ENCODE peak calls at places on chromosomes 6 and 20, in ten cellular contexts. Y is GM23338; G is breast epithelium; A is Peyer's patch; R is ovary; M is cardiac muscle cell; F is psoas muscle; E is PC-9; D is CD8-positive, alpha-beta T cell; H is heart left ventricle. S is an unnamed sample.

GRCh38 chr6:109059591-109060021 is 35.0 kb downstream of the SESN1 start:
- DNase-seq in Y (no peak), G (no peak), E (no peak), M (no peak), F (no peak), H (no peak), R (no peak), A (no peak), D (no peak), S (no peak)

GRCh38 chr20:53678315-53678989 is 84.8 kb upstream of the ZNF217 start:
- DNase-seq in A (no peak), Y (no peak), R (no peak), F (no peak), E (no peak), G (no peak), M (no peak), D (no peak), H (no peak), S (no peak)

GRCh38 chr6:43883698-43884659 is 114.0 kb downstream of the VEGFA start:
- DNase-seq in G (peak; percentile 36), R (no peak), H (no peak), E (no peak), F (no peak), M (no peak), Y (no peak), D (no peak), A (no peak), S (no peak)

GRCh38 chr20:57213291-57213690 is 53.1 kb downstream of the BMP7 start:
- DNase-seq in E (no peak), F (peak; percentile 8), H (no peak), D (no peak), Y (no peak), R (no peak), M (no peak), A (no peak), G (no peak), S (no peak)

GRCh38 chr6:36962874-36963273 is 8.3 kb downstream of the PI16 start:
- DNase-seq in Y (peak; percentile 98), H (peak; percentile 68), A (peak; percentile 58), E (peak; percentile 50), M (no peak), F (peak; percentile 83), D (peak; percentile 59), G (no peak), R (peak; percentile 58), S (no peak)

GRCh38 chr6:21455071-21455470 is 138.5 kb upstream of the SOX4 start:
- DNase-seq in H (no peak), E (no peak), F (no peak), R (no peak), Y (no peak), M (no peak), A (no peak), G (no peak), D (no peak), S (no peak)

GRCh38 chr20:3171391-3172125 is 1.8 kb downstream of the LZTS3 start:
- DNase-seq in G (no peak), R (no peak), E (no peak), Y (no peak), A (no peak), F (peak; percentile 25), H (no peak), D (no peak), M (no peak), S (no peak)

GRCh38 chr20:7571521-7572065 is 368.7 kb downstream of the HAO1 start:
- DNase-seq in H (no peak), E (no peak), D (no peak), R (no peak), F (no peak), M (no peak), G (no peak), Y (no peak), A (no peak), S (peak; percentile 7)

GRCh38 chr6:165562421-165563090 is 100.5 kb downstream of the PDE10A start:
- DNase-seq in G (no peak), Y (no peak), F (no peak), D (no peak), A (no peak), R (no peak), E (no peak), M (no peak), H (no peak), S (no peak)

GRCh38 chr6:39184906-39185580 is 44.2 kb downstream of the KCNK5 start:
- DNase-seq in G (no peak), M (no peak), E (peak; percentile 83), H (no peak), Y (no peak), R (no peak), D (no peak), F (no peak), A (peak; percentile 85), S (no peak)

GRCh38 chr6:109454483-109455160 is 950 bp downstream of the MICAL1 start:
- DNase-seq in D (peak; percentile 59), A (peak; percentile 64), F (peak; percentile 66), G (peak; percentile 39), M (no peak), Y (peak; percentile 48), R (peak; percentile 39), H (peak; percentile 43), E (no peak), S (no peak)

GRCh38 chr6:143621876-143622605 is 55.7 kb upstream of the PHACTR2 start:
- DNase-seq in D (no peak), G (no peak), M (no peak), A (no peak), F (no peak), R (no peak), E (no peak), H (no peak), Y (no peak), S (no peak)

DNA sequence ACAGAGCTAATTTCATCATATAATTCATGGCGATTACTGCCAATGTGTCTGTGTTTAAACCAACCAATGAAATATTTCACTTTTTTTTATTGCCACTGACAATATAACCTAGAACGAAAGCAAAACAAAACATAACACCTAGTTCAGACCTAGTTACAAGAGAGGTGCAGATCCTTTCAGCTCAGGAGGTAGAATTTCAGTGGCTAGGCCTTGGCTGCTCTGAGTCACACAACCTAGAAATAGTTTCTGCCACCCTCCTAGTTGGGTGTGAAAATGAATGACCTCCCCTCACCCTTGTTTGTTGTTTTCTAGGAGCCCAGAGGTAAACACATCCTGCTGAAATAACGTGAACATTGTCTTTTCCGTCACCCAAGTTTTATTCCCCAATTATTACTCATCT is 356.3 kb downstream of the HTR1B start:
- DNase-seq in F (no peak), E (no peak), M (no peak), R (no peak), A (no peak), D (no peak), G (no peak), H (no peak), Y (no peak), S (no peak)
- H3K4me3 ChIP-seq in F (no peak overlapping the region), E (no peak overlapping the region), M (no peak overlapping the region), R (no peak overlapping the region), A (no peak overlapping the region), D (no peak overlapping the region), G (no peak overlapping the region), H (no peak overlapping the region), Y (no peak overlapping the region), S (no peak overlapping the region)

DNA sequence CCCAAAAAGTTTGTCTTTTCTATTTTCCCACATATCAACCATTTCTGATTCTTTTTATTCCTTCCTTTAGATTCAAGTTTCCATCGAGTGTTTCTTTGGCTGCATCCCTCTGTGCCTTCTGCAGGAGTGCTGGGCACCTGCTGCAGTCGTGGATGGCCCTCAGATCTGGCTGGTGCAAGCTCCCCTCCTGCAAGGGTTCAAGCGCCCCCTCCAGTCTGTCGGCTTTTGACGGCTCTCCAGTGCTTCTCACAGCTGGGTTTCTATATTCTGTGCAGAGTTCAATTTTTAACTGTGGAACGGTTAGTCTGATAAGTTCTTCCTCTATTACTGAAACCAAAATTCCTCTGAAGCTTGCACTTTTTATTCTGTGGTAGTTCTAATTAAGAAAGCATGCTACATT is 132.1 kb downstream of the HUS1B start:
- DNase-seq in F (no peak), H (no peak), Y (no peak), A (no peak), G (no peak), R (no peak), D (peak; percentile 21), M (peak; percentile 3), E (no peak), S (no peak)
- TF ChIP-seq CTCF in F (no peak), H (no peak), Y (peak; percentile 31), A (no peak), G (no peak), R (no peak), D (no peak), M (no peak), E (no peak), S (no peak)

GRCh38 chr6:136987526-136987925 is 57.2 kb downstream of the IL20RA start:
- DNase-seq in H (no peak), Y (no peak), R (no peak), E (no peak), D (no peak), F (no peak), M (no peak), G (no peak), A (no peak), S (no peak)

GRCh38 chr6:136992113-136992512 is 52.7 kb downstream of the IL20RA start:
- DNase-seq in G (no peak), Y (no peak), D (no peak), E (no peak), H (no peak), F (no peak), A (no peak), R (no peak), M (no peak), S (no peak)

GRCh38 chr6:136989591-136990578 is 54.9 kb downstream of the IL20RA start:
- DNase-seq in E (peak; percentile 30), F (no peak), R (peak; percentile 26), A (peak; percentile 52), H (peak; percentile 39), Y (peak; percentile 82), M (peak; percentile 75), G (no peak), D (no peak), S (no peak)

GRCh38 chr6:136991614-136992013 is 53.2 kb downstream of the IL20RA start:
- DNase-seq in A (no peak), H (no peak), Y (no peak), R (no peak), E (no peak), G (no peak), D (no peak), M (no peak), F (no peak), S (no peak)

GRCh38 chr6:136990754-136991153 is 54.0 kb downstream of the IL20RA start:
- DNase-seq in F (no peak), A (no peak), R (no peak), Y (peak; percentile 39), M (no peak), G (no peak), E (no peak), D (no peak), H (no peak), S (no peak)
- H3K36me3 ChIP-seq in F (no peaks in the 10 kb centered on the region), A (no peaks in the 10 kb centered on the region), R (no peaks in the 10 kb centered on the region), Y (no peaks in the 10 kb centered on the region), M (no peaks in the 10 kb centered on the region), G (no peaks in the 10 kb centered on the region), E (no peaks in the 10 kb centered on the region), D (no peaks in the 10 kb centered on the region), H (no peaks in the 10 kb centered on the region), S (no peaks in the 10 kb centered on the region)

DNA sequence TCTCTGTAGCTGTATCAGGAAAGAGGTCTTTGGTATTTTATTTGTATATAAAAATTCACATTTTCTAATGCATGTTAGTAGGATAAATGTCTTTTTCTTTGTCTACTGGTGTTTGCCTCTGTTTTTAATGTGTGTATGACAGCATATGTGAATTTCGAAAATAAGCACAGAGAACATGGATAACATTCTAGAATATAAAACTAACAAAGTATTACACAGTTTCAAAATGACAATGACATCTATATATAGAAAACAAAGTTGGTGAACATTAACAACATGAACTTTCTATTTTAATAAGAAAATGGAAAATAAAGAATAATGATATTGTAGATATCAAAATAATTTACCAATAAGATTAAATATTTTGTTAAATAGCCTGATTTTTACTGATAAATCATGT is 608.0 kb downstream of the COL12A1 start:
- DNase-seq in D (no peak), R (no peak), F (no peak), M (no peak), G (no peak), A (no peak), Y (no peak), H (no peak), E (no peak), S (no peak)
- H3K4me3 ChIP-seq in D (no peak overlapping the region), R (no peak overlapping the region), F (no peak overlapping the region), M (no peak overlapping the region), G (no peak overlapping the region), A (no peak overlapping the region), Y (no peak overlapping the region), H (no peak overlapping the region), E (no peak overlapping the region), S (no peak overlapping the region)